ENCODE peak calls at places on chromosomes 3 and 15, in nine cellular contexts. One of them, this sample, is unnamed. For H3K4me1 and H3K9me3, the result is how much of the 10 kb centered on the place peaks cover.

GRCh38 chr3:139520028-139520737 is 19.4 kb downstream of the RBP1 start:
- DNase-seq in right cardiac atrium: no peak
- DNase-seq in breast epithelium: no peak
- DNase-seq in CD8-positive, alpha-beta T cell: no peak
- DNase-seq in left lung: no peak
- DNase-seq in A549: peak
- DNase-seq in neuronal stem cell: no peak
- DNase-seq in ascending aorta: no peak
- DNase-seq in iPS DF 6.9: no peak
- DNase-seq in this sample: peak

GRCh38 chr3:153595186-153595815 is 433.3 kb downstream of the RAP2B start:
- DNase-seq in breast epithelium: no peak
- DNase-seq in right cardiac atrium: no peak
- DNase-seq in iPS DF 6.9: peak
- DNase-seq in ascending aorta: no peak
- DNase-seq in CD8-positive, alpha-beta T cell: no peak
- DNase-seq in A549: peak
- DNase-seq in left lung: no peak
- DNase-seq in neuronal stem cell: peak
- DNase-seq in this sample: no peak

GRCh38 chr3:193791041-193792032 is 198.3 kb downstream of the OPA1 start:
- DNase-seq in CD8-positive, alpha-beta T cell: no peak
- DNase-seq in right cardiac atrium: no peak
- DNase-seq in ascending aorta: no peak
- DNase-seq in iPS DF 6.9: no peak
- DNase-seq in breast epithelium: no peak
- DNase-seq in neuronal stem cell: no peak
- DNase-seq in A549: no peak
- DNase-seq in left lung: no peak
- DNase-seq in this sample: no peak

GRCh38 chr3:10015476-10015904 is 10.7 kb upstream of the FANCD2 start:
- DNase-seq in left lung: no peak
- DNase-seq in CD8-positive, alpha-beta T cell: no peak
- DNase-seq in right cardiac atrium: peak
- DNase-seq in neuronal stem cell: no peak
- DNase-seq in ascending aorta: peak
- DNase-seq in iPS DF 6.9: no peak
- DNase-seq in breast epithelium: peak
- DNase-seq in A549: peak
- DNase-seq in this sample: no peak

GRCh38 chr15:64232400-64232799 is 69.6 kb upstream of the PPIB start:
- DNase-seq in neuronal stem cell: no peak
- DNase-seq in iPS DF 6.9: no peak
- DNase-seq in A549: peak
- DNase-seq in breast epithelium: no peak
- DNase-seq in left lung: no peak
- DNase-seq in CD8-positive, alpha-beta T cell: no peak
- DNase-seq in right cardiac atrium: no peak
- DNase-seq in ascending aorta: no peak
- DNase-seq in this sample: no peak

GRCh38 chr3:196736670-196737374 is 2.8 kb upstream of the PAK2 start:
- DNase-seq in A549: no peak
- DNase-seq in breast epithelium: no peak
- DNase-seq in neuronal stem cell: no peak
- DNase-seq in iPS DF 6.9: no peak
- DNase-seq in left lung: no peak
- DNase-seq in CD8-positive, alpha-beta T cell: no peak
- DNase-seq in right cardiac atrium: no peak
- DNase-seq in ascending aorta: no peak
- DNase-seq in this sample: no peak

GRCh38 chr3:182913889-182914288 is 66.4 kb downstream of the DCUN1D1 start:
- DNase-seq in ascending aorta: no peak
- DNase-seq in CD8-positive, alpha-beta T cell: no peak
- DNase-seq in A549: no peak
- DNase-seq in left lung: no peak
- DNase-seq in neuronal stem cell: no peak
- DNase-seq in breast epithelium: no peak
- DNase-seq in iPS DF 6.9: no peak
- DNase-seq in right cardiac atrium: no peak
- DNase-seq in this sample: no peak

GRCh38 chr15:57031605-57032004 is 113.2 kb downstream of the TCF12 start:
- DNase-seq in iPS DF 6.9: no peak
- DNase-seq in neuronal stem cell: no peak
- DNase-seq in left lung: no peak
- DNase-seq in A549: peak
- DNase-seq in breast epithelium: no peak
- DNase-seq in right cardiac atrium: no peak
- DNase-seq in ascending aorta: no peak
- DNase-seq in CD8-positive, alpha-beta T cell: no peak
- DNase-seq in this sample: no peak

GRCh38 chr3:41026394-41027177 is 172.7 kb upstream of the CTNNB1 start:
- DNase-seq in A549: peak
- DNase-seq in breast epithelium: no peak
- DNase-seq in iPS DF 6.9: no peak
- DNase-seq in ascending aorta: no peak
- DNase-seq in right cardiac atrium: peak
- DNase-seq in neuronal stem cell: no peak
- DNase-seq in CD8-positive, alpha-beta T cell: no peak
- DNase-seq in left lung: no peak
- DNase-seq in this sample: peak

GRCh38 chr3:18369561-18370185 is 55.5 kb downstream of the SATB1 start:
- DNase-seq in A549: no peak
- DNase-seq in neuronal stem cell: no peak
- DNase-seq in breast epithelium: no peak
- DNase-seq in CD8-positive, alpha-beta T cell: no peak
- DNase-seq in right cardiac atrium: no peak
- DNase-seq in left lung: peak
- DNase-seq in ascending aorta: no peak
- DNase-seq in iPS DF 6.9: no peak
- DNase-seq in this sample: peak

GRCh38 chr3:168693870-168694269 is 598.1 kb upstream of the GOLIM4 start:
- DNase-seq in right cardiac atrium: no peak
- DNase-seq in breast epithelium: no peak
- DNase-seq in ascending aorta: no peak
- DNase-seq in neuronal stem cell: no peak
- DNase-seq in CD8-positive, alpha-beta T cell: no peak
- DNase-seq in left lung: no peak
- DNase-seq in iPS DF 6.9: no peak
- DNase-seq in A549: no peak
- DNase-seq in this sample: no peak

GRCh38 chr3:25572919-25573385 is 91.8 kb downstream of the TOP2B start:
- DNase-seq in breast epithelium: no peak
- DNase-seq in left lung: no peak
- DNase-seq in right cardiac atrium: no peak
- DNase-seq in iPS DF 6.9: no peak
- DNase-seq in CD8-positive, alpha-beta T cell: no peak
- DNase-seq in neuronal stem cell: no peak
- DNase-seq in ascending aorta: no peak
- DNase-seq in A549: no peak
- DNase-seq in this sample: no peak

DNA sequence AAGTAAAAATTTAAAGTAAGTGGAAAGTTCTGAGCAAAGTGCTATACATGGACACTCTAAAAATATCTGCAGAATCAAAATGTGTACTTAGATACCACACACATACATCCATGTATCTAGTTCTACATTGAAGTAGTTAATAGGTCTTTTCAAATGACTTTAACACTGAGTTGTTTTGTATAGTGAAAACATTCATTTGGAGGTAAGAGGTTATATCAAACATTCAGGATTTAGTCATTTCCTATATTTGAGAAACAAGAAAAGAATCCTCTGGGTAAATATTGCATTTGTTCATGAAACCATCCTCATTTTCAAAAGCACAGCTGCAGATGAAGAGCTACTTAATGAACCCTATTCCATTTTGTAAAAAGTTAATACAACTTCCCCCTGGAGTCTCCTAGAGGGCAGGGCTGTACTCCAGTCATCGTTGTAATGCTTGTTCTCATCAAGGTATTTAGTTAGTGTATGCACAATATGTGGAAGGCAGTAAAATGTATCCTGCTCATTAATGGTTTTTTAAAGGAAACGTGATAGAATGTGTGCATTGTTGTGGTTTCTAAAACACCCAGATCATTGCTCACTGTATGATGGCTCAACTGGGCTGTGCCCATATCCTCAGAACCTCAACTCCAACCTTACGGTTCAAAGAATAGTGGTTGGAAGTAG is 26.2 kb downstream of the ARPP21 start:
- DNase-seq in left lung: no peak
- DNase-seq in iPS DF 6.9: no peak
- DNase-seq in CD8-positive, alpha-beta T cell: no peak
- DNase-seq in neuronal stem cell: no peak
- DNase-seq in right cardiac atrium: no peak
- DNase-seq in breast epithelium: no peak
- DNase-seq in ascending aorta: no peak
- DNase-seq in A549: no peak
- DNase-seq in this sample: no peak
- H3K4me1 ChIP-seq in left lung: under half
- H3K4me1 ChIP-seq in iPS DF 6.9: under half
- H3K4me1 ChIP-seq in CD8-positive, alpha-beta T cell: under half
- H3K4me1 ChIP-seq in neuronal stem cell: under half
- H3K4me1 ChIP-seq in right cardiac atrium: under half
- H3K4me1 ChIP-seq in breast epithelium: under half
- H3K4me1 ChIP-seq in ascending aorta: under half
- H3K4me1 ChIP-seq in A549: under half
- H3K4me1 ChIP-seq in this sample: under half

DNA sequence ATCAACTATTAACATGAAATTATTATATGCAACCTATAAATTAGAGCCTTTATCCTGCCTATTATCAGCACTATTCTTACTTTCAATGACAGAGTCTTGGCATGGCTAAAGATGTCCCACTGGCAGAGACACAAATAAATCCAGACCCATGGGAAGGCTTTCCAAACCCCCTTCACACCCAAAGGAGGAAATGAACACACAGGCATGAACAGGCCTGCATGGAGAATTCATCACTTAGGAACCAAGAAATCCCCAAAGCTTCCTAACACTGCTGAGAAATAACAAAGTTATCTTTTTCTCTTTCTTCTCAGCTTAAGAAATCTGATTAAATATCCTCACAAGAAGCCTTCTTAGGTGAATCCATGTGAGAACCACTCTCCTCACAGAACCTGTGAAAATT is 213.9 kb downstream of the OCA2 start:
- DNase-seq in A549: no peak
- DNase-seq in iPS DF 6.9: no peak
- DNase-seq in left lung: no peak
- DNase-seq in breast epithelium: no peak
- DNase-seq in neuronal stem cell: no peak
- DNase-seq in CD8-positive, alpha-beta T cell: no peak
- DNase-seq in ascending aorta: no peak
- DNase-seq in right cardiac atrium: no peak
- DNase-seq in this sample: no peak
- H3K9me3 ChIP-seq in A549: under half
- H3K9me3 ChIP-seq in iPS DF 6.9: under half
- H3K9me3 ChIP-seq in left lung: under half
- H3K9me3 ChIP-seq in breast epithelium: under half
- H3K9me3 ChIP-seq in neuronal stem cell: under half
- H3K9me3 ChIP-seq in CD8-positive, alpha-beta T cell: under half
- H3K9me3 ChIP-seq in ascending aorta: under half
- H3K9me3 ChIP-seq in right cardiac atrium: under half
- H3K9me3 ChIP-seq in this sample: under half

DNA sequence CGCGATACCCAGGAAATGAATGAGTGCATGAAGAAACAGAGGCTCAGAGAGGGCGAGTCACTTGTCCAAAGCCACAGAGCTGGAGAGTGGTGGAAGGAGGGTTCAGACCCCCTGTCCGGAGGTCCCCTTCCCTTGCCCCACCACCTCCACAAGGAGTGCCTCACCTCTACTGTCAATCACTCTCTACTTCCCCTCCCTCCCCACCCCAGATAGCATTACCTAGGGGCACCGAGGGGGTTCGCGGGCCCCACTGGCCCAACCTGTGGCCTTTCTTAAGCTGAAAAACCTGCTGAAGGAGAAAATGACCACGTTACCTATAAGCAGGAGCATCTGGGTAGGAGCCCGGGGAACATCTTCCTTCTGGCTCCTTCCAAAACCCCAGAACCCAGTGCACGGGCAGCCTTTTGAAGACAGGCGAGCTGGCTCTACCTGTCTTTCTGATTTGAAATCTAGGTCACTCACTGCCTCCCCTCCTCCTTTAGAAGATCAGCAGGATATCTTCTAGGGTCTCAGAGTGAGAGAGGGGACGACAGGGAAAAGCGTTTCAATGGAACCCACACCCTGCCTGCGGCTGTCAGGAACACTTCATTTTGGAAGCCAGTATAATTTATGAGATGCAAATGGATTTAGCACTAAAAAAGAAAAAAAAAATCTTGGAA is 89.9 kb upstream of the MEF2A start:
- DNase-seq in ascending aorta: no peak
- DNase-seq in right cardiac atrium: no peak
- DNase-seq in A549: no peak
- DNase-seq in CD8-positive, alpha-beta T cell: no peak
- DNase-seq in neuronal stem cell: no peak
- DNase-seq in left lung: no peak
- DNase-seq in iPS DF 6.9: no peak
- DNase-seq in breast epithelium: no peak
- DNase-seq in this sample: no peak
- H3K4me1 ChIP-seq in ascending aorta: under half
- H3K4me1 ChIP-seq in right cardiac atrium: under half
- H3K4me1 ChIP-seq in A549: under half
- H3K4me1 ChIP-seq in CD8-positive, alpha-beta T cell: half or more
- H3K4me1 ChIP-seq in neuronal stem cell: under half
- H3K4me1 ChIP-seq in left lung: half or more
- H3K4me1 ChIP-seq in iPS DF 6.9: under half
- H3K4me1 ChIP-seq in breast epithelium: under half
- H3K4me1 ChIP-seq in this sample: under half

GRCh38 chr15:25094519-25094918 is 139.7 kb downstream of the SNRPN start:
- DNase-seq in left lung: no peak
- DNase-seq in iPS DF 6.9: no peak
- DNase-seq in breast epithelium: no peak
- DNase-seq in ascending aorta: no peak
- DNase-seq in A549: no peak
- DNase-seq in right cardiac atrium: no peak
- DNase-seq in neuronal stem cell: no peak
- DNase-seq in CD8-positive, alpha-beta T cell: no peak
- DNase-seq in this sample: no peak

GRCh38 chr15:25094066-25094465 is 139.3 kb downstream of the SNRPN start:
- DNase-seq in ascending aorta: no peak
- DNase-seq in A549: no peak
- DNase-seq in right cardiac atrium: no peak
- DNase-seq in iPS DF 6.9: no peak
- DNase-seq in neuronal stem cell: no peak
- DNase-seq in breast epithelium: no peak
- DNase-seq in left lung: no peak
- DNase-seq in CD8-positive, alpha-beta T cell: no peak
- DNase-seq in this sample: no peak

GRCh38 chr15:25092661-25093060 is 137.9 kb downstream of the SNRPN start:
- DNase-seq in neuronal stem cell: no peak
- DNase-seq in ascending aorta: no peak
- DNase-seq in left lung: no peak
- DNase-seq in breast epithelium: no peak
- DNase-seq in A549: no peak
- DNase-seq in right cardiac atrium: no peak
- DNase-seq in iPS DF 6.9: no peak
- DNase-seq in CD8-positive, alpha-beta T cell: no peak
- DNase-seq in this sample: no peak

GRCh38 chr15:25093455-25094029 is 138.8 kb downstream of the SNRPN start:
- DNase-seq in neuronal stem cell: no peak
- DNase-seq in left lung: no peak
- DNase-seq in ascending aorta: no peak
- DNase-seq in CD8-positive, alpha-beta T cell: no peak
- DNase-seq in breast epithelium: no peak
- DNase-seq in iPS DF 6.9: no peak
- DNase-seq in A549: no peak
- DNase-seq in right cardiac atrium: no peak
- DNase-seq in this sample: no peak

GRCh38 chr15:25095179-25095578 is 140.4 kb downstream of the SNRPN start:
- DNase-seq in CD8-positive, alpha-beta T cell: no peak
- DNase-seq in iPS DF 6.9: no peak
- DNase-seq in ascending aorta: no peak
- DNase-seq in neuronal stem cell: no peak
- DNase-seq in breast epithelium: no peak
- DNase-seq in right cardiac atrium: no peak
- DNase-seq in left lung: no peak
- DNase-seq in A549: no peak
- DNase-seq in this sample: no peak
- H3K9me3 ChIP-seq in CD8-positive, alpha-beta T cell: under half
- H3K9me3 ChIP-seq in iPS DF 6.9: under half
- H3K9me3 ChIP-seq in ascending aorta: half or more
- H3K9me3 ChIP-seq in neuronal stem cell: under half
- H3K9me3 ChIP-seq in breast epithelium: half or more
- H3K9me3 ChIP-seq in right cardiac atrium: under half
- H3K9me3 ChIP-seq in left lung: under half
- H3K9me3 ChIP-seq in A549: under half
- H3K9me3 ChIP-seq in this sample: under half